ENCODE peak calls at places on chromosomes 3 and 15, in seven cellular contexts. A is T-helper 2 cell, P is hippocampal formation, G is posterior vena cava, D is GM03348, H is HuH-7.5, Z is WTC11. C is an unnamed sample.

GRCh38 chr15:48898083-48898482 is 20.1 kb downstream of the EID1 start:
- DNase-seq in A (no peak), P (no peak), G (no peak), D (no peak), H (no peak), Z (no peak), C (no peak)

GRCh38 chr3:188034989-188035388 is 119.0 kb upstream of the LPP start:
- DNase-seq in A (no peak), P (no peak), G (no peak), D (no peak), H (no peak), Z (no peak), C (no peak)

GRCh38 chr3:98551754-98552153 is 20.0 kb downstream of the GPR15 start:
- DNase-seq in A (no peak), P (no peak), G (no peak), D (no peak), H (no peak), Z (no peak), C (no peak)

GRCh38 chr15:39232512-39232911 is 348.4 kb upstream of the THBS1 start:
- DNase-seq in A (no peak), P (no peak), G (peak; percentile 68), D (peak; percentile 89), H (no peak), Z (no peak), C (no peak)

GRCh38 chr15:76366714-76367113 is 30.1 kb downstream of the ISL2 start:
- DNase-seq in A (no peak), P (no peak), G (no peak), D (no peak), H (no peak), Z (no peak), C (no peak)

GRCh38 chr3:45167011-45167911 is 21.1 kb upstream of the CDCP1 start:
- DNase-seq in A (peak; percentile 49), P (peak; percentile 29), G (peak; percentile 93), D (peak; percentile 93), H (peak; percentile 70), Z (peak; percentile 84), C (peak; percentile 18)

GRCh38 chr15:67468431-67468830 is 52.5 kb upstream of the C15orf61 start:
- DNase-seq in A (no peak), P (peak; percentile 16), G (no peak), D (no peak), H (no peak), Z (no peak), C (no peak)

GRCh38 chr3:170330366-170330765 is 27.1 kb upstream of the SKIL start:
- DNase-seq in A (no peak), P (no peak), G (no peak), D (peak; percentile 22), H (no peak), Z (no peak), C (no peak)

GRCh38 chr15:33226559-33227181 is 32.2 kb upstream of the FMN1 start:
- DNase-seq in A (peak; percentile 57), P (no peak), G (no peak), D (no peak), H (no peak), Z (peak; percentile 25), C (no peak)

C was measured in C1 segment of cervical spinal cord.